ENCODE peak calls at places on chromosomes 3 and 15, in ten cellular contexts. One of them, this sample, is unnamed. For H3K4me1, the result is how much of the 10 kb centered on the place peaks cover.

GRCh38 chr3:133488785-133489367 is 84.6 kb upstream of the CDV3 start:
- DNase-seq in neural progenitor cell: peak
- DNase-seq in cardiac muscle cell: peak
- DNase-seq in psoas muscle: no peak
- DNase-seq in right atrium auricular region: no peak
- DNase-seq in Peyer's patch: no peak
- DNase-seq in A549: no peak
- DNase-seq in heart right ventricle: no peak
- DNase-seq in esophagus squamous epithelium: no peak
- DNase-seq in spleen: no peak
- DNase-seq in this sample: peak

GRCh38 chr3:113773381-113773780 is 26.5 kb downstream of the ATP6V1A start:
- DNase-seq in neural progenitor cell: no peak
- DNase-seq in cardiac muscle cell: no peak
- DNase-seq in psoas muscle: no peak
- DNase-seq in right atrium auricular region: no peak
- DNase-seq in Peyer's patch: no peak
- DNase-seq in A549: no peak
- DNase-seq in heart right ventricle: no peak
- DNase-seq in esophagus squamous epithelium: no peak
- DNase-seq in spleen: no peak
- DNase-seq in this sample: no peak

GRCh38 chr3:126937533-126938432 is 45.1 kb upstream of the PLXNA1 start:
- DNase-seq in neural progenitor cell: no peak
- DNase-seq in cardiac muscle cell: peak
- DNase-seq in psoas muscle: no peak
- DNase-seq in right atrium auricular region: no peak
- DNase-seq in Peyer's patch: no peak
- DNase-seq in A549: no peak
- DNase-seq in heart right ventricle: no peak
- DNase-seq in esophagus squamous epithelium: no peak
- DNase-seq in spleen: peak
- DNase-seq in this sample: no peak

GRCh38 chr15:23565395-23566069 is at the start of gene MKRN3:
- DNase-seq in neural progenitor cell: peak
- DNase-seq in cardiac muscle cell: no peak
- DNase-seq in psoas muscle: peak
- DNase-seq in right atrium auricular region: no peak
- DNase-seq in Peyer's patch: no peak
- DNase-seq in A549: peak
- DNase-seq in heart right ventricle: peak
- DNase-seq in esophagus squamous epithelium: no peak
- DNase-seq in spleen: no peak
- DNase-seq in this sample: no peak

GRCh38 chr3:9279959-9280358 is 30.5 kb upstream of the SRGAP3 start:
- DNase-seq in neural progenitor cell: peak
- DNase-seq in cardiac muscle cell: no peak
- DNase-seq in psoas muscle: no peak
- DNase-seq in right atrium auricular region: no peak
- DNase-seq in Peyer's patch: no peak
- DNase-seq in A549: peak
- DNase-seq in heart right ventricle: no peak
- DNase-seq in esophagus squamous epithelium: no peak
- DNase-seq in spleen: no peak
- DNase-seq in this sample: no peak

GRCh38 chr3:14832975-14833722 is 14.4 kb downstream of the FGD5 start:
- DNase-seq in neural progenitor cell: no peak
- DNase-seq in cardiac muscle cell: no peak
- DNase-seq in psoas muscle: no peak
- DNase-seq in right atrium auricular region: no peak
- DNase-seq in Peyer's patch: no peak
- DNase-seq in A549: no peak
- DNase-seq in heart right ventricle: no peak
- DNase-seq in esophagus squamous epithelium: no peak
- DNase-seq in spleen: no peak
- DNase-seq in this sample: no peak

GRCh38 chr3:39981547-39982184 is 172.3 kb downstream of the MYRIP start:
- DNase-seq in neural progenitor cell: no peak
- DNase-seq in cardiac muscle cell: no peak
- DNase-seq in psoas muscle: no peak
- DNase-seq in right atrium auricular region: no peak
- DNase-seq in Peyer's patch: no peak
- DNase-seq in A549: no peak
- DNase-seq in heart right ventricle: no peak
- DNase-seq in esophagus squamous epithelium: no peak
- DNase-seq in spleen: no peak
- DNase-seq in this sample: no peak

GRCh38 chr3:13115991-13116390 is 42.8 kb upstream of the IQSEC1 start:
- DNase-seq in neural progenitor cell: no peak
- DNase-seq in cardiac muscle cell: no peak
- DNase-seq in psoas muscle: no peak
- DNase-seq in right atrium auricular region: no peak
- DNase-seq in Peyer's patch: no peak
- DNase-seq in A549: no peak
- DNase-seq in heart right ventricle: no peak
- DNase-seq in esophagus squamous epithelium: no peak
- DNase-seq in spleen: peak
- DNase-seq in this sample: no peak

GRCh38 chr15:78311292-78311691 is 11.9 kb upstream of the SKIC8 start:
- DNase-seq in neural progenitor cell: no peak
- DNase-seq in cardiac muscle cell: no peak
- DNase-seq in psoas muscle: no peak
- DNase-seq in right atrium auricular region: no peak
- DNase-seq in Peyer's patch: no peak
- DNase-seq in A549: no peak
- DNase-seq in heart right ventricle: no peak
- DNase-seq in esophagus squamous epithelium: no peak
- DNase-seq in spleen: no peak
- DNase-seq in this sample: no peak

GRCh38 chr3:193240850-193241706 is at the start of gene PLAAT1:
- DNase-seq in neural progenitor cell: peak
- DNase-seq in cardiac muscle cell: peak
- DNase-seq in psoas muscle: peak
- DNase-seq in right atrium auricular region: no peak
- DNase-seq in Peyer's patch: no peak
- DNase-seq in A549: peak
- DNase-seq in heart right ventricle: peak
- DNase-seq in esophagus squamous epithelium: no peak
- DNase-seq in spleen: peak
- DNase-seq in this sample: no peak

GRCh38 chr15:82928711-82929110 is 23.8 kb downstream of the HOMER2 start:
- DNase-seq in neural progenitor cell: no peak
- DNase-seq in cardiac muscle cell: no peak
- DNase-seq in psoas muscle: no peak
- DNase-seq in right atrium auricular region: no peak
- DNase-seq in Peyer's patch: no peak
- DNase-seq in A549: no peak
- DNase-seq in heart right ventricle: no peak
- DNase-seq in esophagus squamous epithelium: no peak
- DNase-seq in spleen: no peak
- DNase-seq in this sample: no peak

GRCh38 chr3:71393093-71393492 is 190.4 kb downstream of the FOXP1 start:
- DNase-seq in neural progenitor cell: no peak
- DNase-seq in cardiac muscle cell: no peak
- DNase-seq in psoas muscle: no peak
- DNase-seq in right atrium auricular region: no peak
- DNase-seq in Peyer's patch: no peak
- DNase-seq in A549: no peak
- DNase-seq in heart right ventricle: no peak
- DNase-seq in esophagus squamous epithelium: no peak
- DNase-seq in spleen: no peak
- DNase-seq in this sample: no peak

GRCh38 chr15:58951388-58952060 is 18.0 kb upstream of the SLTM start:
- DNase-seq in neural progenitor cell: no peak
- DNase-seq in cardiac muscle cell: no peak
- DNase-seq in psoas muscle: no peak
- DNase-seq in right atrium auricular region: no peak
- DNase-seq in Peyer's patch: no peak
- DNase-seq in A549: no peak
- DNase-seq in heart right ventricle: no peak
- DNase-seq in esophagus squamous epithelium: no peak
- DNase-seq in spleen: no peak
- DNase-seq in this sample: no peak

GRCh38 chr15:57205027-57205855 is 171.1 kb upstream of the CGNL1 start:
- DNase-seq in neural progenitor cell: no peak
- DNase-seq in cardiac muscle cell: no peak
- DNase-seq in psoas muscle: no peak
- DNase-seq in right atrium auricular region: no peak
- DNase-seq in Peyer's patch: no peak
- DNase-seq in A549: no peak
- DNase-seq in heart right ventricle: no peak
- DNase-seq in esophagus squamous epithelium: no peak
- DNase-seq in spleen: no peak
- DNase-seq in this sample: no peak

GRCh38 chr15:76752549-76752948 is 152.6 kb downstream of the SCAPER start:
- DNase-seq in neural progenitor cell: no peak
- DNase-seq in cardiac muscle cell: no peak
- DNase-seq in psoas muscle: no peak
- DNase-seq in right atrium auricular region: no peak
- DNase-seq in Peyer's patch: no peak
- DNase-seq in A549: no peak
- DNase-seq in heart right ventricle: no peak
- DNase-seq in esophagus squamous epithelium: no peak
- DNase-seq in spleen: no peak
- DNase-seq in this sample: no peak
- H3K4me1 ChIP-seq in neural progenitor cell: under half
- H3K4me1 ChIP-seq in cardiac muscle cell: under half
- H3K4me1 ChIP-seq in psoas muscle: under half
- H3K4me1 ChIP-seq in right atrium auricular region: under half
- H3K4me1 ChIP-seq in Peyer's patch: under half
- H3K4me1 ChIP-seq in A549: under half
- H3K4me1 ChIP-seq in heart right ventricle: under half
- H3K4me1 ChIP-seq in esophagus squamous epithelium: under half
- H3K4me1 ChIP-seq in spleen: under half
- H3K4me1 ChIP-seq in this sample: under half

GRCh38 chr15:68379058-68379758 is 52.8 kb downstream of the ITGA11 start:
- DNase-seq in neural progenitor cell: no peak
- DNase-seq in cardiac muscle cell: no peak
- DNase-seq in psoas muscle: no peak
- DNase-seq in right atrium auricular region: peak
- DNase-seq in Peyer's patch: no peak
- DNase-seq in A549: no peak
- DNase-seq in heart right ventricle: no peak
- DNase-seq in esophagus squamous epithelium: no peak
- DNase-seq in spleen: no peak
- DNase-seq in this sample: peak
- H3K4me1 ChIP-seq in neural progenitor cell: under half
- H3K4me1 ChIP-seq in cardiac muscle cell: under half
- H3K4me1 ChIP-seq in psoas muscle: under half
- H3K4me1 ChIP-seq in right atrium auricular region: under half
- H3K4me1 ChIP-seq in Peyer's patch: under half
- H3K4me1 ChIP-seq in A549: under half
- H3K4me1 ChIP-seq in heart right ventricle: under half
- H3K4me1 ChIP-seq in esophagus squamous epithelium: under half
- H3K4me1 ChIP-seq in spleen: under half
- H3K4me1 ChIP-seq in this sample: under half

GRCh38 chr3:46971151-46971550 is 5.4 kb downstream of the CCDC12 start:
- DNase-seq in neural progenitor cell: no peak
- DNase-seq in cardiac muscle cell: no peak
- DNase-seq in psoas muscle: no peak
- DNase-seq in right atrium auricular region: no peak
- DNase-seq in Peyer's patch: no peak
- DNase-seq in A549: no peak
- DNase-seq in heart right ventricle: no peak
- DNase-seq in esophagus squamous epithelium: no peak
- DNase-seq in spleen: peak
- DNase-seq in this sample: no peak

GRCh38 chr3:46971742-46972141 is 4.8 kb downstream of the CCDC12 start:
- DNase-seq in neural progenitor cell: no peak
- DNase-seq in cardiac muscle cell: no peak
- DNase-seq in psoas muscle: no peak
- DNase-seq in right atrium auricular region: no peak
- DNase-seq in Peyer's patch: no peak
- DNase-seq in A549: no peak
- DNase-seq in heart right ventricle: no peak
- DNase-seq in esophagus squamous epithelium: no peak
- DNase-seq in spleen: peak
- DNase-seq in this sample: no peak

GRCh38 chr3:46970391-46971091 is 6.0 kb downstream of the CCDC12 start:
- DNase-seq in neural progenitor cell: no peak
- DNase-seq in cardiac muscle cell: no peak
- DNase-seq in psoas muscle: peak
- DNase-seq in right atrium auricular region: no peak
- DNase-seq in Peyer's patch: no peak
- DNase-seq in A549: peak
- DNase-seq in heart right ventricle: no peak
- DNase-seq in esophagus squamous epithelium: no peak
- DNase-seq in spleen: peak
- DNase-seq in this sample: no peak

GRCh38 chr3:46966811-46967210 is 9.7 kb downstream of the CCDC12 start:
- DNase-seq in neural progenitor cell: no peak
- DNase-seq in cardiac muscle cell: no peak
- DNase-seq in psoas muscle: no peak
- DNase-seq in right atrium auricular region: no peak
- DNase-seq in Peyer's patch: no peak
- DNase-seq in A549: no peak
- DNase-seq in heart right ventricle: no peak
- DNase-seq in esophagus squamous epithelium: no peak
- DNase-seq in spleen: peak
- DNase-seq in this sample: no peak

DNA sequence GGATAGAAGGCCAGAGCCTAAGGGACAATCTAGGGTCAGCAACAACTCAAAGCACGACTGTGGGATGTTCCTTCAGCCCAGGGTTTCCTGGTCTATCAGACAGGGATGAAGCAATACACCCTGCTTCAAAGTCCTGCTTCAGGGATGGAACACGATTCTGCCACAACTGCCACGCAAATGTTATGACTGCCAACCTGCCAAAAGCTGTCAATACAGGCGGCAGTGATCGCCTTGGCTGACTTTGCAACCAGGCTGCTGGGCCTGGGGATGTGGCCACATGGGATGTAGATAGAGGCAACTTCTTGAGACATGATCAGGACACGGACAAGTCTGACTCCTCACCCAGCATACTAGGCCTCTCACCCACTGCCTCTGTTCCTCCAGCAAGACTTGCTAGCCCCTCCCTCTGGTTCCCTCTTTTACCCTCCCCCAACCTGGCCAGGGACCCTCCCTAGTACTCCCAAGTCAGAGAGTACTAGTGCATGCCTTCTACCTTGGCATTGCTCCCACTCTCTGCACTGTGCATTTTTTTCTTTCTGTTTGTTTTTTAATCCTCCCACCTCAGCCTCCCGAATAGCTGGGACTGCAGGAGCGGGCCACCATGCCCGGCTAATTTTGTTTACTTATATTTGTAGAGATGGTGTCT is 7.6 kb downstream of the CCDC12 start:
- DNase-seq in neural progenitor cell: no peak
- DNase-seq in cardiac muscle cell: no peak
- DNase-seq in psoas muscle: no peak
- DNase-seq in right atrium auricular region: no peak
- DNase-seq in Peyer's patch: no peak
- DNase-seq in A549: no peak
- DNase-seq in heart right ventricle: no peak
- DNase-seq in esophagus squamous epithelium: no peak
- DNase-seq in spleen: peak
- DNase-seq in this sample: no peak
- H3K4me1 ChIP-seq in neural progenitor cell: under half
- H3K4me1 ChIP-seq in cardiac muscle cell: under half
- H3K4me1 ChIP-seq in psoas muscle: half or more
- H3K4me1 ChIP-seq in right atrium auricular region: half or more
- H3K4me1 ChIP-seq in Peyer's patch: under half
- H3K4me1 ChIP-seq in A549: half or more
- H3K4me1 ChIP-seq in heart right ventricle: half or more
- H3K4me1 ChIP-seq in esophagus squamous epithelium: under half
- H3K4me1 ChIP-seq in spleen: half or more
- H3K4me1 ChIP-seq in this sample: half or more

GRCh38 chr3:197856199-197856816 is 65.3 kb downstream of the LRCH3 start:
- DNase-seq in neural progenitor cell: no peak
- DNase-seq in cardiac muscle cell: no peak
- DNase-seq in psoas muscle: no peak
- DNase-seq in right atrium auricular region: no peak
- DNase-seq in Peyer's patch: no peak
- DNase-seq in A549: no peak
- DNase-seq in heart right ventricle: no peak
- DNase-seq in esophagus squamous epithelium: no peak
- DNase-seq in spleen: no peak
- DNase-seq in this sample: no peak
- H3K4me1 ChIP-seq in neural progenitor cell: under half
- H3K4me1 ChIP-seq in cardiac muscle cell: under half
- H3K4me1 ChIP-seq in psoas muscle: under half
- H3K4me1 ChIP-seq in right atrium auricular region: under half
- H3K4me1 ChIP-seq in Peyer's patch: under half
- H3K4me1 ChIP-seq in A549: under half
- H3K4me1 ChIP-seq in heart right ventricle: under half
- H3K4me1 ChIP-seq in esophagus squamous epithelium: under half
- H3K4me1 ChIP-seq in spleen: under half
- H3K4me1 ChIP-seq in this sample: under half